ENCODE peak calls at places on chromosomes 3 and 15, in four cellular contexts. L is stomach, R is colonic mucosa, I is psoas muscle. U is an unnamed sample.

GRCh38 chr3:63051920-63052319 is 176.7 kb upstream of the CADPS start:
- DNase-seq in I (no peak), R (peak; percentile 58), L (no peak), U (no peak)

GRCh38 chr3:44584646-44585501 is at the start of gene ZNF660:
- DNase-seq in L (peak; percentile 27), R (peak; percentile 40), I (peak; percentile 69), U (no peak)

GRCh38 chr3:181075098-181075497 is 85.6 kb upstream of the DNAJC19 start:
- DNase-seq in L (no peak), R (no peak), I (no peak), U (no peak)

GRCh38 chr3:198030125-198030524 is 70.1 kb downstream of the LMLN start:
- DNase-seq in I (no peak), R (no peak), L (no peak), U (peak; percentile 1)

GRCh38 chr3:46301122-46301835 is 52.6 kb upstream of the CCR2 start:
- DNase-seq in I (no peak), R (no peak), L (no peak), U (no peak)

GRCh38 chr15:101399431-101399830 is 90.1 kb downstream of the PCSK6 start:
- DNase-seq in I (no peak), R (no peak), L (no peak), U (no peak)

GRCh38 chr3:111465081-111465670 is 76.8 kb upstream of the CD96 start:
- DNase-seq in R (no peak), I (no peak), L (no peak), U (no peak)

GRCh38 chr3:51968175-51968681 is 974 bp upstream of the PCBP4 start:
- DNase-seq in L (no peak), R (no peak), I (peak; percentile 34), U (no peak)

GRCh38 chr15:70193734-70194133 is 96.0 kb upstream of the TLE3 start:
- DNase-seq in I (no peak), L (no peak), R (no peak), U (no peak)

GRCh38 chr15:65769482-65769881 is 22.6 kb downstream of the DENND4A start:
- DNase-seq in R (no peak), L (no peak), I (no peak), U (no peak)

GRCh38 chr3:9897408-9898372 is 5.0 kb upstream of the IL17RE start:
- DNase-seq in R (peak; percentile 77), I (no peak), L (peak; percentile 81), U (peak; percentile 95)

GRCh38 chr3:23206371-23206770 is 3.2 kb downstream of the UBE2E2 start:
- DNase-seq in R (no peak), L (no peak), I (no peak), U (no peak)

GRCh38 chr3:23202203-23202920 is 765 bp upstream of the UBE2E2 start:
- DNase-seq in R (peak; percentile 41), I (no peak), L (peak; percentile 28), U (no peak)

GRCh38 chr3:23202921-23203650 is at the start of gene UBE2E2:
- DNase-seq in R (peak; percentile 52), I (peak; percentile 82), L (peak; percentile 75), U (no peak)

GRCh38 chr3:23201154-23201838 is 1.8 kb upstream of the UBE2E2 start:
- DNase-seq in L (no peak), I (no peak), R (no peak), U (no peak)

DNA sequence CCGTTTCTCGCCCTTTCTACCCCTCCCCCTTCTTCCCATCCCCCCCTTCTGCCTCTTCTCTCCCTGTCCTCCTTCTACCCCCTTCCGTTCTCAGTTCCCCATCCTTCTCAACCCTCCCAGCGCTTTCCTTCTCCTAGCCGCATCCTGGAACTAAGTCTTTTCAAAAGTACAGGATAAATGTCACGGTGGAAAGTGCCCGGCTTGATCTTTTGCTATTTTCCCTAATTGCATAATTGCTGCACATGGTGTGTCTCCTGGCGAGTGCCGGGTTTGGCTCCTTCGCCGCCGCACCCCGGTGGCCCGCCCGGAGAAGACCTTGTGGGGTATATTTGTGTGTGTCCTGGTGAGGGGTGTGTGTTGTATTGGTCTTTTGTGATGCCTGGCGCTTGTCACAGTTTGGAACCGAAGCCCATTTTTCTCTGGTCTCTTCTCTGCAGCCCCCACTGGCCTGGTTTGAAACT is 554 bp downstream of the UBE2E2 start:
- DNase-seq in I (peak; percentile 41), R (peak; percentile 28), L (no peak), U (no peak)
- H3K4me3 ChIP-seq in I (peak overlapping the region; percentile 87), R (peak overlapping the region; percentile 88), L (peak overlapping the region; percentile 86), U (peak overlapping the region; percentile 91)

GRCh38 chr3:31247063-31247447 is 285.7 kb upstream of the STT3B start:
- DNase-seq in R (no peak), I (no peak), L (no peak), U (no peak)
- H3K4me3 ChIP-seq in R (no peak overlapping the region), I (no peak overlapping the region), L (no peak overlapping the region), U (no peak overlapping the region)

DNA sequence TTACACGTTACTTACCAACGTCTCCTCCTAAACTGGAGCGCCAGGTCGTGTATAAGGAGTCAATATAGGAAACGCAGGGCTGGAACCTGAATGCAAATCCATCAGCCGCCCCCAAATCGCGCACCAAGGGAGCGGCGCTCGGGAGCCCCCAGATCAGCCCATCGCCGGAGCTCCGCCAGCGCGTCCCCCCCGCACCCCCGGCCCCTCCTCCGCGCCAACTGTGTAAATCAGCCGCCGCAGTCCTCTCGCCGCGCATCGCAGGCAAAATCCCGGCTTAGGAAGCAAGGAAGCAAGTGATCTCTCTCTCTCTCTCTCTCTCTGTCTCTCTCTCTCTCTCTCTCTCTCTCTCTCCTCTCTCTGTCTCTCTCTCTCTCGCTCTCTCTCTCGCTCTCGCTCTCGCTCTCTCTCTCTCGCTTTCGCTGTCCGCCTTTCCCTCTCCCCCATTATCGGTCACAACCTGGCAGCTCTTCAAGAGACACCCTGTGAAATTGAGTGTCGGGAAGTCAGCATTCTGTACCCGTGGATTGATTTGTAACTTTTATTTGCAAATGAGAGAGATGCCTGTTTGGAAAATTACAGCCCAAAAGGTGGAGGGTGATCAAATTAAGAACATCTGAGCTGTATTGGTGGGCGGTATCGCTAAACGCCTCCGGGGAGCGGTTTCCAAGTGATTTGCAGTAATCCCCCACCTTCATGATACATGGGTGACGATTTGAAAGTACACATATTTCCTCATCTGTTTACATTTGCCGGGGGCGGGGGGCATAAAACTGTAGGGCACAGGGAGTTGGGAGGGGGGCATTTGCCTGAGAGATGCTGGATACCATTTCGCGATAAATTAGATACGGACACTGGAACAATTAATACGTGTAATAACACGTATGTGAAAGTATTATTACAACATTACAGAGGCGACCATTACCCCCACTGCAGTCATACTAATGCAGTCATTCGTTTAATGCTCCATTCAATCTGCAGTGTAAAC is 685 bp upstream of the SLITRK3 start:
- DNase-seq in L (no peak), I (peak; percentile 23), R (no peak), U (no peak)
- H3K4me3 ChIP-seq in L (peak overlapping the region; percentile 51), I (peak overlapping the region; percentile 59), R (peak overlapping the region; percentile 39), U (peak overlapping the region; percentile 57)

GRCh38 chr3:58177747-58178527 is 32.8 kb downstream of the DNASE1L3 start:
- DNase-seq in I (peak; percentile 90), R (peak; percentile 97), L (peak; percentile 93), U (no peak)
- H3K4me3 ChIP-seq in I (peak overlapping the region; percentile 61), R (peak overlapping the region; percentile 39), L (peak overlapping the region; percentile 51), U (peak overlapping the region; percentile 24)

DNA sequence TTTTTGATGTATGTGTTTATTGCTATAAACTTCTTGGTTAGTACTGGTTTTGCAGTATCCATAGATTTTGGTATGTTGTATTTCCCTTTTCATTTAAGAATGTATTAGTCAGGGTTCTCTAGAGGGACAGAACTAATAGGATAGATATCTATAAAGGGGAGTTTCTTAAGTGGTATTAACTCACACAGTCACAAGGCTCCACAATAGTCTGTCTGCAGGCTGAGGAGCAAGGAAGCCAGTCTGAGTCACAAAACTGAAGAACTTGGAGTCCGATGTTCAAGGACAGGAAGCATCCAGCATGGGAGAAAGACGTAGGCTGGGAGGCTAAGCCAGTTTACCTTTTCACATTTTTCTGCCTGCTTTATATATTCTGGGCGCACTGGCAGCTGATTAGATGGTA is 8.4 kb downstream of the ARL6 start:
- DNase-seq in R (no peak), L (no peak), I (no peak), U (no peak)
- H3K4me3 ChIP-seq in R (no peak overlapping the region), L (no peak overlapping the region), I (no peak overlapping the region), U (no peak overlapping the region)